ENCODE peak calls at places on chromosomes 12 and 14, in nine cellular contexts. I is retinal pigment epithelial cell, Q is astrocyte of the cerebellum, G is coronary artery, K is endothelial cell, J is ACHN, U is Karpas-422, X is mesothelial cell of epicardium, H is amniotic stem cell. L is an unnamed sample.
A peak's percentile ranks its signal among the peaks of the same experiment; 100 is the strongest.

GRCh38 chr14:32009636-32010560 is 67.2 kb upstream of the ARHGAP5 start:
- DNase-seq in H (no peak), J (no peak), Q (no peak), K (no peak), G (no peak), U (no peak), X (no peak), I (no peak), L (no peak)

GRCh38 chr14:68623307-68623706 is 169.6 kb downstream of the ZFP36L1 start:
- DNase-seq in J (no peak), I (no peak), K (no peak), X (no peak), H (no peak), G (no peak), Q (no peak), U (no peak), L (no peak)

GRCh38 chr12:97082029-97082428 is 175.0 kb downstream of the NEDD1 start:
- DNase-seq in J (no peak), K (no peak), U (no peak), H (no peak), G (no peak), I (no peak), X (no peak), Q (no peak), L (no peak)

GRCh38 chr12:127903146-127903545 is 363.8 kb upstream of the TMEM132C start:
- DNase-seq in K (no peak), X (no peak), Q (peak; percentile 18), U (no peak), H (no peak), J (peak; percentile 68), G (no peak), I (no peak), L (no peak)

GRCh38 chr14:73242274-73242960 is 5.1 kb downstream of the PAPLN start:
- DNase-seq in Q (no peak), J (peak; percentile 89), H (no peak), G (no peak), K (no peak), X (no peak), U (peak; percentile 65), I (no peak), L (no peak)

GRCh38 chr12:6089041-6089823 is 35.2 kb downstream of the VWF start:
- DNase-seq in J (no peak), K (no peak), G (no peak), U (no peak), I (no peak), Q (no peak), X (no peak), H (no peak), L (no peak)

GRCh38 chr12:116892318-116892717 is 11.1 kb upstream of the HRK start:
- DNase-seq in H (no peak), Q (no peak), G (no peak), U (peak; percentile 65), J (no peak), K (no peak), I (no peak), X (no peak), L (no peak)

GRCh38 chr12:7321624-7322023 is 17.8 kb downstream of the ACSM4 start:
- DNase-seq in G (no peak), J (no peak), K (no peak), Q (no peak), U (no peak), I (no peak), H (no peak), X (no peak), L (no peak)

GRCh38 chr14:33810308-33810707 is 140.6 kb downstream of the EGLN3 start:
- DNase-seq in J (no peak), X (no peak), K (no peak), Q (no peak), H (no peak), U (no peak), I (no peak), G (no peak), L (no peak)